ENCODE peak calls at places on chromosomes 12 and 14, in nine cellular contexts. One of them, this sample, is unnamed.

GRCh38 chr14:63857467-63858030 is 4.7 kb downstream of the SYNE2 start:
- DNase-seq in BJ: no peak
- DNase-seq in KG1: no peak
- DNase-seq in iPS DF 19.7: no peak
- DNase-seq in NB4: no peak
- DNase-seq in B cell: no peak
- DNase-seq in pons: no peak
- DNase-seq in suprapubic skin: no peak
- DNase-seq in HS-5: no peak
- DNase-seq in this sample: peak

GRCh38 chr12:89211456-89211855 is 140.8 kb downstream of the DUSP6 start:
- DNase-seq in BJ: no peak
- DNase-seq in B cell: no peak
- DNase-seq in KG1: no peak
- DNase-seq in HS-5: no peak
- DNase-seq in suprapubic skin: no peak
- DNase-seq in NB4: no peak
- DNase-seq in pons: no peak
- DNase-seq in iPS DF 19.7: no peak
- DNase-seq in this sample: peak

GRCh38 chr14:87049886-87050820 is 942.8 kb downstream of the GALC start:
- DNase-seq in B cell: no peak
- DNase-seq in BJ: peak
- DNase-seq in KG1: no peak
- DNase-seq in NB4: peak
- DNase-seq in HS-5: no peak
- DNase-seq in iPS DF 19.7: no peak
- DNase-seq in pons: no peak
- DNase-seq in suprapubic skin: no peak
- DNase-seq in this sample: peak

GRCh38 chr14:63896278-63896720 is 43.5 kb downstream of the SYNE2 start:
- DNase-seq in iPS DF 19.7: no peak
- DNase-seq in KG1: no peak
- DNase-seq in BJ: peak
- DNase-seq in NB4: no peak
- DNase-seq in suprapubic skin: no peak
- DNase-seq in HS-5: no peak
- DNase-seq in pons: peak
- DNase-seq in B cell: no peak
- DNase-seq in this sample: peak

GRCh38 chr12:43079481-43079880 is 472.5 kb downstream of the ADAMTS20 start:
- DNase-seq in BJ: no peak
- DNase-seq in HS-5: no peak
- DNase-seq in iPS DF 19.7: no peak
- DNase-seq in B cell: no peak
- DNase-seq in suprapubic skin: no peak
- DNase-seq in pons: no peak
- DNase-seq in KG1: no peak
- DNase-seq in NB4: no peak
- DNase-seq in this sample: no peak

GRCh38 chr14:85531594-85532391 is 1.8 kb downstream of the FLRT2 start:
- DNase-seq in suprapubic skin: peak
- DNase-seq in NB4: no peak
- DNase-seq in pons: no peak
- DNase-seq in HS-5: no peak
- DNase-seq in B cell: no peak
- DNase-seq in iPS DF 19.7: peak
- DNase-seq in KG1: peak
- DNase-seq in BJ: no peak
- DNase-seq in this sample: peak

GRCh38 chr14:103255555-103255954 is 78.5 kb upstream of the EIF5 start:
- DNase-seq in B cell: no peak
- DNase-seq in NB4: no peak
- DNase-seq in HS-5: no peak
- DNase-seq in iPS DF 19.7: no peak
- DNase-seq in pons: no peak
- DNase-seq in KG1: no peak
- DNase-seq in BJ: no peak
- DNase-seq in suprapubic skin: no peak
- DNase-seq in this sample: no peak

GRCh38 chr12:67716817-67717216 is 68.3 kb downstream of the DYRK2 start:
- DNase-seq in HS-5: no peak
- DNase-seq in suprapubic skin: no peak
- DNase-seq in NB4: no peak
- DNase-seq in B cell: no peak
- DNase-seq in BJ: peak
- DNase-seq in pons: no peak
- DNase-seq in iPS DF 19.7: no peak
- DNase-seq in KG1: no peak
- DNase-seq in this sample: peak